ENCODE peak calls at places on chromosomes 4 and X, in nine cellular contexts. V is upper lobe of left lung, K is ovary, C is tibial nerve, Y is stomach, Z is A549, Q is GM12878, G is HepG2, I is K562. J is an unnamed sample.

GRCh38 chrX:155745792-155746191 is 133.0 kb upstream of the TMLHE start:
- DNase-seq in G (peak; percentile 0), V (no peak), I (peak; percentile 87), Z (peak; percentile 66), C (no peak), K (peak; percentile 49), Y (peak; percentile 47), Q (no peak), J (peak; percentile 66)

GRCh38 chr4:185215261-185215660 is 5.9 kb downstream of the SNX25 start:
- DNase-seq in G (no peak), C (no peak), Y (no peak), I (no peak), Q (no peak), V (no peak), K (no peak), Z (no peak), J (no peak)

GRCh38 chr4:108982359-108982758 is 219.5 kb upstream of the ETNPPL start:
- DNase-seq in C (no peak), Q (no peak), I (no peak), Y (no peak), V (no peak), G (no peak), K (no peak), Z (no peak), J (no peak)

GRCh38 chr4:26568446-26568994 is 15.4 kb upstream of the TBC1D19 start:
- DNase-seq in K (no peak), Y (no peak), C (no peak), G (no peak), I (no peak), Q (no peak), V (no peak), Z (peak; percentile 53), J (no peak)

GRCh38 chrX:71053217-71053621 is 14.9 kb downstream of the SNX12 start:
- DNase-seq in Q (peak; percentile 68), I (no peak), G (no peak), Y (no peak), C (no peak), Z (no peak), K (no peak), V (peak; percentile 32), J (no peak)

GRCh38 chrX:65502618-65503017 is 32.0 kb downstream of the LAS1L start:
- DNase-seq in V (no peak), G (no peak), Z (no peak), I (no peak), Y (no peak), K (no peak), C (no peak), Q (no peak), J (no peak)

GRCh38 chr4:186699298-186699697 is 24.4 kb downstream of the FAT1 start:
- DNase-seq in Z (no peak), Y (peak; percentile 76), C (no peak), K (no peak), G (peak; percentile 77), V (no peak), Q (no peak), I (no peak), J (no peak)

GRCh38 chr4:10173039-10173753 is 56.6 kb upstream of the WDR1 start:
- DNase-seq in C (no peak), Y (peak; percentile 36), K (no peak), Q (no peak), V (no peak), G (no peak), Z (no peak), I (peak; percentile 96), J (peak; percentile 25)

GRCh38 chr4:175806741-175807140 is 5.3 kb downstream of the GPM6A start:
- DNase-seq in Z (no peak), G (no peak), K (no peak), Y (no peak), V (no peak), I (no peak), C (no peak), Q (no peak), J (no peak)

GRCh38 chrX:42797646-42798045 is 19.7 kb upstream of the PPP1R2C start:
- DNase-seq in I (no peak), K (no peak), C (no peak), G (no peak), Y (no peak), Q (no peak), V (no peak), Z (peak; percentile 22), J (no peak)

GRCh38 chr4:51932261-51932660 is 87.9 kb downstream of the LRRC66 start:
- DNase-seq in V (no peak), G (no peak), Y (no peak), K (no peak), I (no peak), C (no peak), Q (no peak), Z (no peak), J (no peak)

GRCh38 chr4:37054670-37055069 is 189.9 kb upstream of the NWD2 start:
- DNase-seq in Q (no peak), C (no peak), K (no peak), V (no peak), I (no peak), G (no peak), Z (no peak), Y (no peak), J (no peak)

DNA sequence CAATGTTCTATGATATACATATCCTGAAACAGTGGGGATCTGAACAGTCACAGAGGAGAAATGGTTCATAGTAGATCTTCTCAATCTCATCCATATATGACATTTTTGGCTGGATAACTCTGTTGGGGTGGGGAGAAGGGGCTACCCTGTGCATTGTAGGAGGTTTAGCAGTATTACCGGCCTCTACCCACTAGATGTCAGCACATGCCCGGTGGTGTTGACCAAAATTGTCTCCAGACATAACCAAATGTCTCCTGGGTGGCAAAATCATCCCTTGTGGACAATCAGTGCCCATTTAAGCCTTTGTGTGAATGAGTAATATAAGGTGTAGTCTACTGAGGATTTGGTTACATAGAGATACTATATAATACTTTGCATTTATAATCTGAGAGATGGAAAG is 89.9 kb downstream of the PLS3 start:
- DNase-seq in G (peak; percentile 33), Q (peak; percentile 17), Y (peak; percentile 31), Z (peak; percentile 51), C (no peak), V (no peak), K (peak; percentile 38), I (peak; percentile 47), J (peak; percentile 17)
- H3K27ac ChIP-seq in G (no peak overlapping the region), Q (no peak overlapping the region), Y (no peak overlapping the region), Z (no peak overlapping the region), C (no peak overlapping the region), V (no peak overlapping the region), K (no peak overlapping the region), I (no peak overlapping the region), J (no peak overlapping the region)

DNA sequence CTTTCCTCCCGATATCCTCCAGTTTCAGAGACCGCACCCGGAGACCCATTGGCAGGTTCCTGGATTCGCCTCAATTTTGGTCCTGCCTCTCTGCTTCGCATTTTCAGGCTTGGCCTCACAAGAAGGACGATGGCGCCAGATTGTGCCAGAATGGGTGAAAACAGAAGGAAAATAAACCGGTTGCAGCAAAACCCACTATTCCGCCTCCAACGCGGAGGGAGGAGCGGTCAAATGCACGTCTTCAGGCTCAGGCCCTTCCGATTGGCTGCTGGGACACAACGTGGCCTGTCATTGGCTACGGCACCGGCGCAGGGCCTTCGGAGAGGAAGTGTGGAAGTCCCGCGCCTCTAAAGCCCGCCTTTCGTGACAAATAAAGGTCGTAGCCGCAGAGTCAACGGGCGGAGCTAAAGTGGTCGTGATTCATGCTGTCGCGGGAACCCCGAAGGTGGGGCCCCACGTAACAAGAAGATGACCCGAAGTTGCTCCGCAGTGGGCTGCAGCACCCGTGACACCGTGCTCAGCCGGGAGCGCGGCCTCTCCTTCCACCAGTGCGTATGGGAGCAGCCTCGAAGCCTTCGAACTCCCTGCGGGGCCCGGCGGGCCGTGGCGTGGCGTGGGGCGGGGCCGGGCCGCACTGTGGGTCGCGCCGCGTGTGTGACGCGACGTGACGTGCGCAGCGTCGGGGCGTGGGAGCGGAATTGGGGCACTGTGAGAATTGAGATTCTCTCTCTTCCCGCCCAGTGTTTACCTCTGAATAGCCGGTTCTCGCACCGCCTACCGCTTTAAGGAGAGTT is at the start of gene THAP9:
- DNase-seq in V (peak; percentile 99), I (peak; percentile 99), K (peak; percentile 97), Z (peak; percentile 99), Y (peak; percentile 98), C (peak; percentile 97), G (peak; percentile 98), Q (peak; percentile 96), J (peak; percentile 98)
- TF ChIP-seq POLR2A in V (no peak), I (peak; percentile 94), K (peak; percentile 73), Z (peak; percentile 57), Y (peak; percentile 71), C (peak; percentile 72), G (peak; percentile 73), Q (peak; percentile 93), J (peak; percentile 94)

DNA sequence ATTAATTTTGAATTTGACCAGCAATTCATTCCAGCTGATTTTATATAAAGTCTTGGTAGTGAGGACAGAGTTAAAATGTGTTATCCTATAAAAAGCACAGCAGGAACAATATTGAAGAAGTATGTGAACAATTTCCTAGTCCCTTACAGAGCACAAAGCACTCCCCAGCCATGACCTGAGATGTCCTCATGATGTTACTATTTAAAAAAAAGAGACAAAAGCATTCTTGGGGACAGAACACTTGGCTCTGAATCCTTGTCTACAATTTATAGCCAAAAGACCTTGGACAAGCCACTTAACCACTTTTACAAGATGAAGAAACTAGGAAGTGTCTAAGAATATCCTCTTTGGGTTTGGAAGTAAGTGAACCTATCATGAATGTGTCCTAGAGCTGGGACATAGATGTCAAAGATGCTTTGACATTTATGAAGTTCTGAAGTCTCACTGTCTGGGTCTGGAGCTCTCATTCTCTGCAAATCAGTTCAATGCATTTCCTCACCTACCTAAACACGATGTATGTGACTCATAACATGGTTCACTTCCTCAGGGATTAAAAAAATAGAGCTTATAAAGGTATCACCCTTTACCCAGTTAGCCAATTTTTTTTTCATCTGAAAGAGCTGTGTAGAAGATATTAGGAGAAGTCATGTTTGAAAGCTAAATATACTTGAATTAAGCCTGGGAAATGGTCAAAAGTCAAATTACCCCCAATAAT is 61.4 kb downstream of the IGFBP7 start:
- DNase-seq in Y (no peak), V (no peak), K (no peak), I (no peak), Q (no peak), C (no peak), Z (no peak), G (no peak), J (no peak)
- TF ChIP-seq EP300 in Y (no peak), V (no peak), K (no peak), I (no peak), Q (no peak), C (no peak), Z (no peak), G (no peak), J (no peak)

GRCh38 chrX:115939636-115940160 is 230.8 kb upstream of the AGTR2 start:
- DNase-seq in Z (no peak), V (no peak), Y (no peak), K (no peak), C (no peak), I (no peak), G (no peak), Q (no peak), J (no peak)

GRCh38 chrX:115939070-115939469 is 231.5 kb upstream of the AGTR2 start:
- DNase-seq in Y (no peak), I (no peak), G (no peak), Z (no peak), V (no peak), K (no peak), Q (peak; percentile 33), C (no peak), J (no peak)

GRCh38 chrX:115941388-115941787 is 229.2 kb upstream of the AGTR2 start:
- DNase-seq in Q (no peak), C (no peak), G (no peak), Z (no peak), Y (no peak), I (no peak), K (no peak), V (no peak), J (no peak)

GRCh38 chrX:115940348-115940747 is 230.2 kb upstream of the AGTR2 start:
- DNase-seq in G (no peak), C (no peak), Y (no peak), V (no peak), Z (no peak), Q (no peak), I (no peak), K (no peak), J (no peak)

GRCh38 chrX:115940888-115941332 is 229.6 kb upstream of the AGTR2 start:
- DNase-seq in V (no peak), Q (peak; percentile 43), I (peak; percentile 43), K (peak; percentile 81), Y (peak; percentile 88), C (peak; percentile 24), G (peak; percentile 83), Z (peak; percentile 4), J (peak; percentile 85)
- H3K27ac ChIP-seq in V (no peak overlapping the region), Q (peak overlapping the region; percentile 5), I (no peak overlapping the region), K (no peak overlapping the region), Y (no peak overlapping the region), C (no peak overlapping the region), G (peak overlapping the region; percentile 56), Z (no peak overlapping the region), J (no peak overlapping the region)